ENCODE peak calls at places on chromosomes 7 and 10, in seven cellular contexts. O, B, N, D, V, A and X are unnamed samples.

GRCh38 chr7:139990571-139990970 is 72.2 kb downstream of the PARP12 start:
- DNase-seq in A (no peak), D (no peak), N (no peak), B (no peak), V (no peak), O (no peak), X (no peak)

GRCh38 chr7:42858570-42858969 is 53.3 kb downstream of the C7orf25 start:
- DNase-seq in N (peak; percentile 65), V (no peak), D (peak; percentile 72), A (no peak), B (peak; percentile 23), O (peak; percentile 55), X (no peak)

GRCh38 chr10:131899695-131900349 is 986 bp upstream of the PPP2R2D start:
- DNase-seq in A (no peak), V (no peak), D (peak; percentile 30), B (no peak), O (peak; percentile 13), N (no peak), X (no peak)

GRCh38 chr10:129764901-129765663 is 199.0 kb downstream of the EBF3 start:
- DNase-seq in A (no peak), D (no peak), N (no peak), O (no peak), V (no peak), B (no peak), X (no peak)

GRCh38 chr7:8217200-8218068 is 44.5 kb downstream of the ICA1 start:
- DNase-seq in N (peak; percentile 80), A (peak; percentile 52), V (no peak), D (peak; percentile 80), O (peak; percentile 27), B (peak; percentile 9), X (no peak)

GRCh38 chr10:73819513-73820093 is 8.2 kb upstream of the NDST2 start:
- DNase-seq in D (peak; percentile 80), A (no peak), V (no peak), N (peak; percentile 97), O (no peak), B (no peak), X (no peak)

GRCh38 chr10:124011464-124011863 is 81.9 kb downstream of the CHST15 start:
- DNase-seq in O (peak; percentile 13), N (no peak), V (no peak), A (no peak), B (no peak), D (no peak), X (no peak)

GRCh38 chr10:77036993-77037734 is 600.4 kb downstream of the KCNMA1 start:
- DNase-seq in B (no peak), O (peak; percentile 4), V (no peak), A (no peak), N (peak; percentile 74), D (peak; percentile 55), X (no peak)

GRCh38 chr10:16646474-16647059 is 124.9 kb upstream of the C1QL3 start:
- DNase-seq in A (no peak), N (no peak), D (no peak), V (no peak), O (peak; percentile 37), B (no peak), X (no peak)

GRCh38 chr7:102138676-102139075 is 148.0 kb upstream of the SH2B2 start:
- DNase-seq in B (no peak), D (no peak), A (no peak), V (no peak), O (no peak), N (no peak), X (no peak)

GRCh38 chr10:29618341-29619171 is 16.2 kb downstream of the SVIL start:
- DNase-seq in D (peak; percentile 24), N (no peak), B (no peak), O (peak; percentile 53), A (no peak), V (no peak), X (no peak)